ENCODE peak calls at places on chromosomes 2 and 18, in five cellular contexts. G, F, A, E and D are unnamed samples.

GRCh38 chr2:16948073-16948472 is 282.4 kb upstream of the CYRIA start:
- DNase-seq in G (no peak), A (no peak), E (no peak), F (no peak), D (no peak)

GRCh38 chr2:137992039-137992646 is 27.9 kb downstream of the HNMT start:
- DNase-seq in E (no peak), A (no peak), G (peak), F (no peak), D (no peak)

GRCh38 chr18:69631281-69631680 is 230.6 kb downstream of the DOK6 start:
- DNase-seq in F (no peak), E (no peak), A (no peak), G (no peak), D (no peak)

GRCh38 chr2:127453392-127454171 is 35.4 kb downstream of the PROC start:
- DNase-seq in F (no peak), A (no peak), G (peak), E (no peak), D (no peak)

GRCh38 chr2:5530022-5530696 is 162.0 kb upstream of the SOX11 start:
- DNase-seq in G (no peak), E (no peak), A (no peak), F (no peak), D (no peak)

GRCh38 chr2:61340242-61340641 is 130.6 kb downstream of the USP34 start:
- DNase-seq in G (no peak), F (no peak), A (no peak), E (no peak), D (no peak)

GRCh38 chr2:151053661-151053990 is 208.0 kb downstream of the RBM43 start:
- DNase-seq in F (no peak), A (no peak), G (no peak), E (no peak), D (no peak)

GRCh38 chr2:71453404-71454220 is at the start of gene DYSF:
- DNase-seq in G (peak), F (peak), E (peak), A (peak), D (no peak)

GRCh38 chr2:21633531-21634310 is 510.0 kb downstream of the TDRD15 start:
- DNase-seq in F (no peak), G (peak), E (no peak), A (no peak), D (no peak)

GRCh38 chr2:125979886-125980285 is 676.1 kb upstream of the GYPC start:
- DNase-seq in F (no peak), A (no peak), E (no peak), G (no peak), D (no peak)

GRCh38 chr2:37527362-37527761 is 144.1 kb downstream of the CDC42EP3 start:
- DNase-seq in E (no peak), A (no peak), G (no peak), F (no peak), D (no peak)

GRCh38 chr2:138335036-138335435 is 166.5 kb upstream of the SPOPL start:
- DNase-seq in A (no peak), G (no peak), E (peak), F (no peak), D (no peak)

GRCh38 chr18:49697757-49698595 is 115.4 kb downstream of the ACAA2 start:
- DNase-seq in G (peak), A (no peak), E (no peak), F (no peak), D (no peak)

GRCh38 chr2:160859086-160859485 is 301.1 kb upstream of the TANK start:
- DNase-seq in E (peak), A (no peak), F (no peak), G (no peak), D (no peak)

GRCh38 chr2:112805542-112805941 is 21.2 kb upstream of the IL1A start:
- DNase-seq in A (no peak), F (no peak), E (no peak), G (no peak), D (no peak)

GRCh38 chr18:24187689-24188088 is 48.8 kb downstream of the CABYR start:
- DNase-seq in E (no peak), A (no peak), G (no peak), F (no peak), D (no peak)

GRCh38 chr18:28091197-28091596 is 85.7 kb downstream of the CDH2 start:
- DNase-seq in A (no peak), G (no peak), E (no peak), F (no peak), D (no peak)

GRCh38 chr18:28099237-28099636 is 77.7 kb downstream of the CDH2 start:
- DNase-seq in E (no peak), F (no peak), G (no peak), A (no peak), D (no peak)

GRCh38 chr18:28095631-28096030 is 81.3 kb downstream of the CDH2 start:
- DNase-seq in E (no peak), F (no peak), G (no peak), A (no peak), D (no peak)

DNA sequence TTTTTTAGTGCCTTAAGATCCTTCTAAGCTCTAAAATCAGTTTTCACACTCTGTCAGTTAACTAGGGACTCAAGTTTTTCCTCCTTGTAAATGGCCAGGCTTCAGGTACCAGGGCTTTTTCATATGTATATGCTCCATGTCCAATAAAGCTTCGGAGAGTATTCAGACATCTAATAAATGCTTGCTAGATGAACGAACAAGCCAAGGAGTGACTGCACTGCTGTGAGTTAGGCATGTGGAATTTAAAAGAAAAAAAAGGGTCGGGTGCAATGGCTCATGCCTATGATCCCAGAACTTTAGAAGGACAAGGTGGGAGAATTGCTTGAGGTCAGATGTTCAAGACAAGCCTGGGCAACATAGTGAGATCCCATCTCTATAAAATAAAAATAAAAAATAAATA is 81.9 kb downstream of the CDH2 start:
- DNase-seq in A (no peak), F (no peak), E (no peak), G (no peak), D (no peak)
- H3K27ac ChIP-seq in A (no peak), F (no peak), E (no peak), G (no peak), D (no peak)

GRCh38 chr18:8617907-8618306 is 8.7 kb downstream of the RAB12 start:
- DNase-seq in E (no peak), A (no peak), F (no peak), G (no peak), D (no peak)

GRCh38 chr18:8611916-8612576 is 2.8 kb downstream of the RAB12 start:
- DNase-seq in E (peak), F (no peak), A (no peak), G (no peak), D (no peak)

GRCh38 chr18:8616026-8616401 is 6.8 kb downstream of the RAB12 start:
- DNase-seq in A (no peak), F (no peak), E (no peak), G (no peak), D (no peak)

GRCh38 chr18:8615397-8616025 is 6.3 kb downstream of the RAB12 start:
- DNase-seq in E (peak), A (no peak), F (no peak), G (no peak), D (peak)

GRCh38 chr18:8614875-8615274 is 5.6 kb downstream of the RAB12 start:
- DNase-seq in A (no peak), F (no peak), G (no peak), E (no peak), D (no peak)
- H3K4me3 ChIP-seq in A (no peak), F (no peak), G (peak), E (no peak), D (no peak)

DNA sequence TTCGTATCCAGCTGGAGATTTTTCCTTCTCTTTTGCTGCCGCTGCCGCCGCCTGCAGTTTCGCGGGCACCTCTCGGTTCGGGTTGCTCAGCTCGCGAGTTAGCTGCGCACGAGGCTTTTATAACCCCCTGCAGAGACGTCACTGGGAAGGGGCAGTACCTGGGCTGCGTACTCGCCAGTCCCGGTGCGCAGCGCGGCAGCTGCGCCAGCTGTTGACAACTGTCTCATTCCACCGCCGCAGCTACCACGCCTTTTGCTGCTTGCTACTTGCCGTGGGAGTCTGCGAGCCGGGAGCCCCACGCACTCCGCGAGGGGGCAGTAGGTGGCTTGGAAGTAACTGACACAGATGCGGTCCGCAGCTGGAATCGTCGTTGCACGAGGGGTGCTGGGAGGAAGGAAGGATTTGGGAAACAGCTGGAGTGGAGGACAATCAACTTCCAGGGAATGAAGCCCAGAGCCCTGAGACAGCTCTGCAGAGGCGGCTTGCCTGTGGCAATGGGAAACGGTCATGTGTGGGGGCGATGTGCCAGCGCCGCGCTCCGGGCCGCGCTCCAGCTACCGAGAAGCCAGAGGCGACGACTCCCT is at the start of gene TACR1:
- DNase-seq in E (peak), A (peak), G (peak), F (peak), D (peak)
- TF ChIP-seq CTCF in E (peak), A (peak), G (peak), F (peak), D (peak)

GRCh38 chr2:167940361-167940744 is 307.0 kb downstream of the STK39 start:
- DNase-seq in G (no peak), F (no peak), E (no peak), A (no peak), D (no peak)

GRCh38 chr2:167943368-167943767 is 304.0 kb downstream of the STK39 start:
- DNase-seq in A (no peak), F (no peak), G (no peak), E (no peak), D (no peak)

GRCh38 chr2:167940745-167941507 is 306.5 kb downstream of the STK39 start:
- DNase-seq in E (no peak), G (no peak), F (no peak), A (no peak), D (no peak)

GRCh38 chr2:167942495-167943081 is 304.8 kb downstream of the STK39 start:
- DNase-seq in F (no peak), G (no peak), A (no peak), E (no peak), D (no peak)

GRCh38 chr2:167941604-167942003 is 305.8 kb downstream of the STK39 start:
- DNase-seq in G (no peak), A (no peak), E (no peak), F (no peak), D (no peak)
- H3K27ac ChIP-seq in G (no peak), A (no peak), E (no peak), F (no peak), D (no peak)

GRCh38 chr2:218879881-218880748 is 537 bp upstream of the WNT10A start:
- DNase-seq in G (peak), E (no peak), A (peak), F (no peak), D (no peak)
- H3K4me3 ChIP-seq in G (peak), E (peak), A (no peak), F (no peak), D (no peak)

GRCh38 chr2:206115026-206115578 is 29.1 kb upstream of the INO80D start:
- DNase-seq in E (peak), G (no peak), F (no peak), A (no peak), D (no peak)

GRCh38 chr2:206116278-206116677 is 30.3 kb upstream of the INO80D start:
- DNase-seq in F (no peak), A (no peak), E (no peak), G (no peak), D (no peak)

GRCh38 chr2:206112108-206112507 is 26.1 kb upstream of the INO80D start:
- DNase-seq in E (no peak), G (no peak), A (no peak), F (no peak), D (no peak)

DNA sequence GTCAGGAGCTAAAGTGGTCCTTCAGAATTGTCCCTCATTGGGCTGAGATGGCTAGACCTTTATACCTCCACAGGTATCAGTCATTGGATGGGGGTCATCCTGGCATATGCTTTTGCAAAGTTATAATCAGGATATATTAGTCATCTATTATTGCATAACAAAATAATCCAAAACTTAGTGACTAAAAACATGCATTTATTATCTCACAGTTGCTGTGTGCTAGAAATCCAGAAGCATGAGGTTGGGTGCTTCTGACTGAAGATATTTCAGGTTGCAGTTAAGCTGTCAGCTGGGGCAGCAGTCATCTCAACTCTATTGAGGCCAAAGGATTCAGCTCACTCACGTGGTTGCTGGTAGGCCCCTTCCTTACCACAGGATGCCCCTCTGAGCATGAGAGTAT is 27.2 kb upstream of the INO80D start:
- DNase-seq in G (no peak), E (no peak), F (no peak), A (no peak), D (no peak)
- TF ChIP-seq CTCF in G (no peak), E (no peak), F (no peak), A (no peak), D (no peak)

GRCh38 chr2:231300722-231301076 is 94.8 kb upstream of the B3GNT7 start:
- DNase-seq in A (no peak), G (no peak), F (no peak), E (no peak), D (no peak)

GRCh38 chr2:231297108-231297908 is 98.2 kb upstream of the B3GNT7 start:
- DNase-seq in A (peak), G (peak), F (peak), E (peak), D (peak)

GRCh38 chr2:231298091-231298490 is 97.4 kb upstream of the B3GNT7 start:
- DNase-seq in A (no peak), E (no peak), F (no peak), G (no peak), D (no peak)

GRCh38 chr2:231299267-231299666 is 96.2 kb upstream of the B3GNT7 start:
- DNase-seq in G (no peak), E (no peak), F (no peak), A (no peak), D (no peak)

GRCh38 chr2:231300020-231300721 is 95.3 kb upstream of the B3GNT7 start:
- DNase-seq in F (no peak), A (no peak), G (no peak), E (no peak), D (no peak)
- H3K27ac ChIP-seq in F (peak), A (no peak), G (peak), E (peak), D (no peak)

GRCh38 chr2:202671317-202672035 is 36.7 kb downstream of the FAM117B start:
- DNase-seq in A (no peak), G (no peak), E (no peak), F (no peak), D (no peak)

DNA sequence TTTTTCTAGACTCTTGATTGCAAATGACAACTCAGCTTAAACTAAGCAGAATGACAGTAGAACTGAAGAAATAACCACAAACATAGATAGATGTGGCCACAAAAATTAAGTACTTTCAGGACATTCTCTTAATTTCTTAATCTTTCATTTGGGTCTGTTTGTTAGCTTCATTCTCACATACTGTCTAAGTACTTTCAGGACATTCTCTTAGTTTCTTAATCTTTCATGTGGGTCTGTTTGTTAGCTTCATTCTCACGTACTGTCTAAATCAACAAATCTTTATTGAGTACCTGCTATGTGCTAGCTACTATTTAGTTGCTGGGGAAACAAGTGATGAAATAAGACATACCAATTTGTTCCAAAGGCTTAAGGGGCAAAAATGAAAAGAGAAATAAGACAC is 35.1 kb downstream of the FAM117B start:
- DNase-seq in G (no peak), F (no peak), E (no peak), A (no peak), D (no peak)
- H3K4me3 ChIP-seq in G (no peak), F (no peak), E (no peak), A (no peak), D (no peak)